ENCODE peak calls at places on chromosomes 6 and 20, in five cellular contexts. One of them, this sample, is unnamed.
A peak's percentile ranks its signal among the peaks of the same experiment; 100 is the strongest.

GRCh38 chr20:37564388-37565133 is 36.9 kb upstream of the BLCAP start:
- DNase-seq in stomach: peak; percentile 60
- DNase-seq in heart left ventricle: no peak
- DNase-seq in brain microvascular endothelial cell: peak; percentile 3
- DNase-seq in cardiac fibroblast: peak; percentile 26
- DNase-seq in this sample: no peak

GRCh38 chr20:44504402-44505309 is 17.2 kb downstream of the SERINC3 start:
- DNase-seq in stomach: no peak
- DNase-seq in heart left ventricle: no peak
- DNase-seq in brain microvascular endothelial cell: no peak
- DNase-seq in cardiac fibroblast: no peak
- DNase-seq in this sample: no peak

GRCh38 chr6:9204171-9204570 is 768.8 kb upstream of the SLC35B3 start:
- DNase-seq in stomach: no peak
- DNase-seq in heart left ventricle: no peak
- DNase-seq in brain microvascular endothelial cell: peak; percentile 55
- DNase-seq in cardiac fibroblast: peak; percentile 19
- DNase-seq in this sample: peak; percentile 69

GRCh38 chr20:34111057-34111711 is 859 bp downstream of the EIF2S2 start:
- DNase-seq in stomach: no peak
- DNase-seq in heart left ventricle: no peak
- DNase-seq in brain microvascular endothelial cell: peak; percentile 22
- DNase-seq in cardiac fibroblast: peak; percentile 87
- DNase-seq in this sample: peak; percentile 39

GRCh38 chr20:63224272-63225081 is 8.5 kb upstream of the YTHDF1 start:
- DNase-seq in stomach: peak; percentile 74
- DNase-seq in heart left ventricle: peak; percentile 71
- DNase-seq in brain microvascular endothelial cell: peak; percentile 27
- DNase-seq in cardiac fibroblast: peak; percentile 71
- DNase-seq in this sample: no peak

GRCh38 chr6:151059612-151060095 is 180.1 kb upstream of the AKAP12 start:
- DNase-seq in stomach: no peak
- DNase-seq in heart left ventricle: no peak
- DNase-seq in brain microvascular endothelial cell: no peak
- DNase-seq in cardiac fibroblast: peak; percentile 56
- DNase-seq in this sample: no peak

GRCh38 chr6:167703781-167704180 is 122.9 kb upstream of the AFDN start:
- DNase-seq in stomach: no peak
- DNase-seq in heart left ventricle: no peak
- DNase-seq in brain microvascular endothelial cell: no peak
- DNase-seq in cardiac fibroblast: no peak
- DNase-seq in this sample: no peak

GRCh38 chr20:24608926-24609667 is 139.7 kb downstream of the SYNDIG1 start:
- DNase-seq in stomach: no peak
- DNase-seq in heart left ventricle: no peak
- DNase-seq in brain microvascular endothelial cell: no peak
- DNase-seq in cardiac fibroblast: peak; percentile 8
- DNase-seq in this sample: no peak

GRCh38 chr20:14950633-14951032 is 613.2 kb upstream of the FLRT3 start:
- DNase-seq in stomach: no peak
- DNase-seq in heart left ventricle: no peak
- DNase-seq in brain microvascular endothelial cell: no peak
- DNase-seq in cardiac fibroblast: no peak
- DNase-seq in this sample: no peak

GRCh38 chr20:43800186-43800585 is 73.4 kb upstream of the GTSF1L start:
- DNase-seq in stomach: no peak
- DNase-seq in heart left ventricle: no peak
- DNase-seq in brain microvascular endothelial cell: no peak
- DNase-seq in cardiac fibroblast: no peak
- DNase-seq in this sample: no peak

GRCh38 chr20:57711311-57711712 is 1.5 kb upstream of the PMEPA1 start:
- DNase-seq in stomach: no peak
- DNase-seq in heart left ventricle: no peak
- DNase-seq in brain microvascular endothelial cell: no peak
- DNase-seq in cardiac fibroblast: no peak
- DNase-seq in this sample: no peak

GRCh38 chr6:16572943-16573342 is 188.3 kb downstream of the ATXN1 start:
- DNase-seq in stomach: no peak
- DNase-seq in heart left ventricle: no peak
- DNase-seq in brain microvascular endothelial cell: no peak
- DNase-seq in cardiac fibroblast: no peak
- DNase-seq in this sample: no peak

GRCh38 chr6:116436586-116436985 is 24.6 kb upstream of the CALHM6 start:
- DNase-seq in stomach: no peak
- DNase-seq in heart left ventricle: no peak
- DNase-seq in brain microvascular endothelial cell: no peak
- DNase-seq in cardiac fibroblast: no peak
- DNase-seq in this sample: no peak
- TF ChIP-seq CTCF in stomach: no peak
- TF ChIP-seq CTCF in heart left ventricle: no peak
- TF ChIP-seq CTCF in brain microvascular endothelial cell: no peak
- TF ChIP-seq CTCF in cardiac fibroblast: no peak
- TF ChIP-seq CTCF in this sample: no peak

DNA sequence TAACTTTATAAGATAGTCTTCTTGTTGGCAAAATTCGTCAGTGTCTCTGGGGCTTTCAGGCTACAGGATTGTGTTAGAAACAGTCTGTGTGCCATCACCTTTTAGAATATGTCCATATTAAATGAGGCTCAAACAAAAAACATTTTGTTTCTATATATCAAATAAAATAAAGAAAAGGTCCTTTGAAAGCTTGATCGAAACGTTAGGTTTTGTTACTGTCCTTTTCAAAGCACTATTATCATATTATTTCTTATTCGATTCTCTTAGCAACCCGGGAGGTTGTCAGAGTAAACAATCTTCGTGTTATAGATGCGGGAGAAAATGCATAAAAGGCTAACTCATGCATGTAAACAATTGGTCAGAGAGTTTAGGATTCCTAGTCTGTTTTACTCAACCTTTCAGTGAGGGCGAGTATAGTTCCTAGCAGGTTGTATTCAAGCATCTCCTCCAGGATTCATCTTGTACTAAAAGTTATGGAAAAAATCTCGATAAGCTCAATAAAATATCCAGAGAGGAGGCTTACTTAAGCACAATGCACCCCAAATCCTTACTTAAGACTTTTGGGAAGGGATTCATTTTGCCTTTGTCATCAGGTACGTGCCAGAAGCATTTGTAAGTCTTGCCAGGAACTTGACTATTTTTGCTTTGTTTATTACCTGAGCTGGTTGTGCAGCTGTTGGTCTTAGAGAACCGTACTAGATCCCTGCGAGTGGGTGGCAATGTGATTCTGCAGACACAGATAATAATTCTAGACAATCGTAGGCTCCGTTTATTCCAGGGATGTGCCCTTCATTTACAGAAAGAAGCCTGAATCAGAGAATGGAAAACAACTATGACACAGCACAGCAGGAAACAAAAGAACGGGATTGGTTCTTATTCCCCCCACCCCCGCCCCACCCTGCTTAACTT is 159.6 kb upstream of the ZNF217 start:
- DNase-seq in stomach: no peak
- DNase-seq in heart left ventricle: no peak
- DNase-seq in brain microvascular endothelial cell: no peak
- DNase-seq in cardiac fibroblast: no peak
- DNase-seq in this sample: no peak
- H3K4me3 ChIP-seq in stomach: no peak overlapping the region
- H3K4me3 ChIP-seq in heart left ventricle: no peak overlapping the region
- H3K4me3 ChIP-seq in brain microvascular endothelial cell: no peak overlapping the region
- H3K4me3 ChIP-seq in cardiac fibroblast: no peak overlapping the region
- H3K4me3 ChIP-seq in this sample: peak overlapping the region; percentile 12

GRCh38 chr20:38962044-38962897 is at the start of gene DHX35:
- DNase-seq in stomach: peak; percentile 98
- DNase-seq in heart left ventricle: peak; percentile 98
- DNase-seq in brain microvascular endothelial cell: peak; percentile 93
- DNase-seq in cardiac fibroblast: peak; percentile 98
- DNase-seq in this sample: peak; percentile 31
- TF ChIP-seq CTCF in stomach: no peak
- TF ChIP-seq CTCF in heart left ventricle: no peak
- TF ChIP-seq CTCF in brain microvascular endothelial cell: peak; percentile 70
- TF ChIP-seq CTCF in cardiac fibroblast: peak; percentile 41
- TF ChIP-seq CTCF in this sample: peak; percentile 51

DNA sequence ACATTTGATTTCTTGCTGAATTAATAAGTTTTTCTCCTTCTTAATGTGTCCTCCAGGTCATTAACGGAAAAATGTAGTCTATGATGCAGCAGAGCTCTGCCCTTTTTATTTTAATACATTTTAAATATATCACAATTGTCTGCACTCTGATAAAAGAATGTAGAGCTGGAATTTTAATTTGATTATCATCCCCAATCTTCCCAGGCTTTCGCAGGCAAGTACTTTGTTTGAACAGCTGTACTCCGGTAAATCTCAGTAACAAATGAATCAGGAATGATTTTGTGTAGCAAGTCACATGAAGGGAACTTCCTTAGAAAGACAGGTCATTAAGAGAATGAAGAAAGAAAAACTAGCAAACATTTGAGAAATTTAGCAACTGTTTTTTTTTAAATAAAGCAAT is 147.2 kb downstream of the SOX4 start:
- DNase-seq in stomach: no peak
- DNase-seq in heart left ventricle: no peak
- DNase-seq in brain microvascular endothelial cell: peak; percentile 49
- DNase-seq in cardiac fibroblast: peak; percentile 37
- DNase-seq in this sample: no peak
- H3K4me3 ChIP-seq in stomach: no peak overlapping the region
- H3K4me3 ChIP-seq in heart left ventricle: peak overlapping the region; percentile 15
- H3K4me3 ChIP-seq in brain microvascular endothelial cell: no peak overlapping the region
- H3K4me3 ChIP-seq in cardiac fibroblast: no peak overlapping the region
- H3K4me3 ChIP-seq in this sample: no peak overlapping the region

DNA sequence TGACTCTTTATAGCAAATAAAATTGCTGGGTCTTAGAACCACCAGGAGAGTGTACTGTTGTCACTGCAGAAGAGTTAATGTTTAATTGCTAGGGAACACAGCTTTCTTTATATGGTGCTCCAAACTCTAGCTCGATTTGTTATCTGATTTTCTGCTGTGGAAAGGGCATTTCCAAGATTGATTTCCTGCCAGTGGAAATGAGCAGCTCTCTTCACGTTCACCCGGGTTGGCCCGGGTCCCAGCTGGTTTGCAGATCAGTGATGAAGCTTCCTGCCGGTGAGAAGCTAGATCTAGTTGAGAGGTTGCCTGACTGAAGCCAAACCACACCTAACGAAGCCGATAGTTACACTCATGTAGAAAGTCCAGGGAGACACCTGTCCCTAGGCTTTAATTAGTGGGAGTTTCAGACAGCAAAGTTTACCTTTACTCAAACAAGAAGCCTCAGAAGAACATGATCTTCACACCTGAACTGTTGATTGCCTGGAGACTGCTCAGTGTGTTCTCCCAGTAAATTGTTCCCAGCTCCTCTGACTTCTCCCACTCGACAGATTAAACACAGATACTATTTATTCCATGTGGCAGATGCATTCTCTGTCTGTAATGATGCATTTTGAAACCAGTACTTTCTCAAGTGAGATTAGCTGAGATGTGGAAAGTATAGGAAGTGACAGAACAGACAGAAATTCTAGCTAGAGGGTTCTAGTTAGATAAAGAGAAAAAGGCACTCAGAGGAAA is 27.8 kb downstream of the PAQR8 start:
- DNase-seq in stomach: peak; percentile 89
- DNase-seq in heart left ventricle: peak; percentile 43
- DNase-seq in brain microvascular endothelial cell: peak; percentile 19
- DNase-seq in cardiac fibroblast: peak; percentile 42
- DNase-seq in this sample: peak; percentile 59
- TF ChIP-seq CTCF in stomach: no peak
- TF ChIP-seq CTCF in heart left ventricle: no peak
- TF ChIP-seq CTCF in brain microvascular endothelial cell: peak; percentile 1
- TF ChIP-seq CTCF in cardiac fibroblast: no peak
- TF ChIP-seq CTCF in this sample: no peak

DNA sequence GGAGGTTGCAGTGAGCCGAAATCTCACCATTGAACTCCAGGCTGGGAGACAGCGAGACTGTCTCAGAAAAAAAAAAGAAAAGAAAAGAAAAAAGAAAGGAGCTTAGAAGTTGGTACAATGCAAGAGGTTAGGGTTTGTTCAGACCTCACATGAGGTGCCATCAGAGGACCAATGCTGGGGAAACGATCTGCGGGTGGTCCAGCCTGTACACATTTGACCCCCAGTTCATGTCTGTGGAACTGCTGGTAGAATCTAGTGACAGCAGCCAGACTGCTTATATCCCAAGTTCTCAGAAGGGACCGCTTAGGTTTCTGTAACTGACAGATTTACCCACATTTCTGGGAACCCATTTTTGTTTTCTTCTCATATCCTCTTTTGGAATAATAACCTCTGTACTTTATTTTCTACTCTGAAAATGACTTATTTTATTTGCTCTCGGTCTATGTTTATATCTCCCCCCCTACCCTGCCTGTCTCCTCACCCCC is 4.7 kb downstream of the PPP1R18 start:
- DNase-seq in stomach: no peak
- DNase-seq in heart left ventricle: no peak
- DNase-seq in brain microvascular endothelial cell: no peak
- DNase-seq in cardiac fibroblast: no peak
- DNase-seq in this sample: no peak
- H3K4me3 ChIP-seq in stomach: peak overlapping the region; percentile 69
- H3K4me3 ChIP-seq in heart left ventricle: peak overlapping the region; percentile 94
- H3K4me3 ChIP-seq in brain microvascular endothelial cell: peak overlapping the region; percentile 89
- H3K4me3 ChIP-seq in cardiac fibroblast: peak overlapping the region; percentile 85
- H3K4me3 ChIP-seq in this sample: peak overlapping the region; percentile 94

DNA sequence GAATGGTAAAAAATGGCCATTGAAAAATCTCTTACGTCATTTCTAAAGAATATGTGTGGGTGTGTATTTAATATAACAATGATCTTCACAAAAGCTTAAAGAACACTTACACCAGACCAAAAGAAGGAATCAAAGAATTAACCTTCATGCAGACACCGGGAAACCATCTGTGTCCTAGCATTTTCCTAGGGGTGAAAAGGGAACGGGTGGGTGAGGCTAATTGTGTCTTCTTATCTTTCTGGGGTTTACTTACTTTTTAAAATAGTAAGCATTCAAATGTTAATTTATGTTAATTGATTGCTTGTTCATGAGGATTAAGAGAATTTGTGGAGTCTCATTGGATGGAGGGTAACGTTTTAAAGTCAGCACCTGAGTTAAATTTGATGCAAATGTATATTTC is 47.5 kb downstream of the BMP2 start:
- DNase-seq in stomach: no peak
- DNase-seq in heart left ventricle: no peak
- DNase-seq in brain microvascular endothelial cell: no peak
- DNase-seq in cardiac fibroblast: no peak
- DNase-seq in this sample: no peak
- TF ChIP-seq CTCF in stomach: no peak
- TF ChIP-seq CTCF in heart left ventricle: no peak
- TF ChIP-seq CTCF in brain microvascular endothelial cell: no peak
- TF ChIP-seq CTCF in cardiac fibroblast: no peak
- TF ChIP-seq CTCF in this sample: no peak

This sample was measured in epithelial cell of proximal tubule.